ENCODE peak calls at places on chromosomes 3 and 15, in nine cellular contexts. A, X, F, V, C, Z, G, K and B are unnamed samples.

GRCh38 chr3:67774676-67775075 is 120.3 kb upstream of the SUCLG2 start:
- DNase-seq in K (no peak), F (no peak), G (no peak), C (no peak), X (no peak), V (no peak), A (no peak), Z (no peak), B (no peak)

GRCh38 chr3:147431746-147432145 is 22.6 kb downstream of the ZIC1 start:
- DNase-seq in K (no peak), G (no peak), X (no peak), V (no peak), Z (no peak), C (no peak), F (no peak), A (no peak), B (no peak)

GRCh38 chr3:184361932-184362667 is 590 bp downstream of the POLR2H start:
- DNase-seq in C (peak), A (peak), X (peak), G (peak), F (peak), K (peak), V (peak), Z (peak), B (no peak)

GRCh38 chr15:81189583-81190283 is 6.9 kb upstream of the IL16 start:
- DNase-seq in V (no peak), A (no peak), X (peak), C (no peak), F (peak), K (no peak), Z (peak), G (peak), B (no peak)

GRCh38 chr3:171349392-171349791 is 110.8 kb downstream of the TNIK start:
- DNase-seq in Z (no peak), K (no peak), A (no peak), F (no peak), X (no peak), G (no peak), C (no peak), V (no peak), B (no peak)

GRCh38 chr15:39597751-39598185 is 16.9 kb downstream of the THBS1 start:
- DNase-seq in V (no peak), X (peak), K (no peak), G (no peak), F (no peak), C (no peak), A (no peak), Z (no peak), B (no peak)

GRCh38 chr3:99716463-99716995 is 78.1 kb downstream of the COL8A1 start:
- DNase-seq in C (no peak), Z (no peak), V (no peak), X (no peak), A (no peak), K (no peak), G (no peak), F (no peak), B (no peak)

GRCh38 chr3:109643590-109643989 is 306.2 kb upstream of the DPPA4 start:
- DNase-seq in G (no peak), A (no peak), X (peak), K (peak), F (no peak), Z (no peak), C (no peak), V (peak), B (no peak)

DNA sequence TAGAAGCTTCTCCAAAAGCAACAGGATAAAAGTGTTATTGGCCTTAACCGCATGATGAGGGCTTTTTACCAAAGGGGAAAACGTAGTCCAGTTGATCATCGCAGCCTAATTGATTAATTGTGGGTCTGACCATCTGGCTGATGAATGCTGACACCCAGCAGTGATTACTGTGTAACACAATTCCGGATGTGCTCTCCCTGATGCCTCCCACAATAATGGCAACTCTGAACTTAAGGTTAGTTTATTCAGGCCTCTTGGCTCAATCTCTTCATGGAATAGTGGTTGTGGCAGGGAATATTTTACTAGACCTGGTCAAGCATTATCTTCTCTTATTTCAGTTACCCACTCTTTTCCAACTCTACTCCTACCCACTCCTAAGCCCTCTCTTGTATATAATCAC is 332.9 kb downstream of the TIGIT start:
- DNase-seq in X (peak), Z (no peak), G (no peak), K (no peak), V (no peak), C (no peak), A (no peak), F (no peak), B (no peak)
- TF ChIP-seq CTCF in X (no peak), Z (no peak), G (no peak), K (no peak), V (no peak), C (no peak), A (no peak), F (no peak), B (no peak)

GRCh38 chr3:180646187-180646790 is 33.0 kb downstream of the CCDC39 start:
- DNase-seq in F (no peak), G (no peak), A (no peak), V (no peak), K (peak), Z (no peak), C (no peak), X (no peak), B (no peak)
- TF ChIP-seq CTCF in F (no peak), G (peak), A (peak), V (peak), K (no peak), Z (no peak), C (no peak), X (peak), B (no peak)

DNA sequence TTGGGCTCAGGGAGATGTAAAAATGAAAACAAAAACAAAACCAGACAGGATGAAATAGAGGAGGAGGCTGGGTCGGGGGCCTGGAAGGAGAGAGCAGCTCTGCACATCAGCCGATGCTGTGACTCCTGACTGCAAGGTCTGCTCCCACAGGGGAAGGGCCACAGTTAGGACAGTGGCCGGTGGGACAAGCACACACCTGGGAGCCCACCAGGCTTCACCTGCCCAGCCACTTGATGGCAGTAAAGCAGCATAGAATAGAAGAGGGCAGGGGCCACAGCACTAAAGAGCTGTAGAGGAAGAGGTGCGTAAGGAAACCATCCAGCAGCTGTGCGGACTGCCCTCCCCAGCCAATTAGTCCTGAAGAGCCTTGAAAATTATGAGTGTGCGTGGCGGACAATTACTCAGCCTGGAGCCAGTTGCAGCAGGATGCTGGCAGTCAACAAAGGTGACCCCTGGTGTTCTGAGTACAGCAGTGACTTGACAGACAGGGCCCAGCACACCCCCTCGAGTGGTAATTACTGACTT is 29.8 kb downstream of the ALS2CL start:
- DNase-seq in Z (peak), C (peak), X (no peak), V (no peak), K (peak), F (peak), A (peak), G (no peak), B (no peak)
- TF ChIP-seq CTCF in Z (no peak), C (no peak), X (no peak), V (peak), K (peak), F (peak), A (no peak), G (peak), B (peak)

DNA sequence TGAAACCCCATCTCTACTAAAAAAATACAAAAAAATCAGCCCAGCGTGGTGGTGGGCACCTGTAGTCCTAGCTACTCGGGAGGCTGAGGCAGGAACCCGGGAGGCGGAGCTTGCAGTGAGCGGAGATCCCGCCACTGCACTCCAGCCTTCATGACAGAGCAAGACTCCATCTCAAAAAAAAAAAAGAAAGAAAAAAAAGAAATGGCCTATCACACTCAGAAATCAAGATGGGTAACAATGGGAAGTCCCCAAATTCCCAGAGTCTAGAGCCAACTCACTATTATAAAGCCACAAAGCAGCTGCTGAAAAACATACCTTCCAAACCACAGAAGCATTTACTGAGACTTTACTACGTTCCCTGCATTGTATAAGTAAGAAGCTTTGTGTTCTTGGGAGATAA is 7.5 kb downstream of the HDGFL3 start:
- DNase-seq in V (peak), G (no peak), X (peak), A (no peak), F (no peak), C (no peak), K (no peak), Z (no peak), B (no peak)
- TF ChIP-seq CTCF in V (no peak), G (no peak), X (no peak), A (no peak), F (no peak), C (no peak), K (no peak), Z (no peak), B (no peak)

DNA sequence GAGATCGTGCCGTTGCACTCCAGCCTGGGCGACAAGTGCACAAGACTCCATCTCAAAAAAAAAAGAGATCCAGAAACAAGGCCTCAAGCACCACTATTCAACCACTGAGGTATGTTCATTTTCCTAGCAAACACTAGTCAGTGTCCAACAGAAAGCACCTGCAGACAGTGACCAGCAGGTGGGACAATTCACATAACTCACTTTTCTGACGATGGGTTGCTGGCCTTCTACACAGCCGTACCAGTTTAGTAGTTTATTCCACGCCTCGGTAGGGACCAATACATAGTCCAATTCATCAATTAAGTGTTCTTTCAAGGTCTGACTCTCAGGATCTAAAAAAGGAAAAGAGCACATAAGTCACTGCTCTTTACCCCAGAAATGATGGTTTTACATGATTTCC is 12.4 kb downstream of the USP4 start:
- DNase-seq in F (no peak), X (no peak), C (no peak), V (peak), Z (no peak), K (peak), G (no peak), A (no peak), B (no peak)
- TF ChIP-seq CTCF in F (peak), X (peak), C (peak), V (no peak), Z (no peak), K (no peak), G (no peak), A (peak), B (no peak)

DNA sequence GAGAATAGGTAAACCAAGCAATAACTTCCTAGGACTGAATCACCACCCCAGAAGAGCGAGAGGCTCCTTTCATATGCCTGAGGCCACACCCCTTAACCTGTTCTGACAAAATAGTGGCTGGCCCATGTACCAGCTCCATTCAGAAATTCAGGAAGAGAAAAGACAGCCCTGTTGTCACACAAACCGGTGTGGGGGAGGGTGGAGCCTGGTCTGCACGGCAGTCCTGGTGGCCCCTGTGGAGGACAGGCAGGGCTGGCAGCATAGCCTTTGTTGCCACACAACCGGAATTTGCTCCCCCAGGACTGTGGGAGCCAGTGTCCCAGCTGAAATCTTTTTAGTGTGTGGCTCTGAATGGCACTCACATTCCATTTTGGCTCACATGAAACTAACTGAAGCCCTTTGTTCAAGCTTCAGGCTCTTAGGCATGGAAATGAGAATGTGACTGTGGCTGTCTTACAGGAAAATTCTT is 23.8 kb downstream of the RLBP1 start:
- DNase-seq in V (peak), F (no peak), C (no peak), Z (peak), G (no peak), X (no peak), K (no peak), A (peak), B (no peak)
- TF ChIP-seq CTCF in V (no peak), F (no peak), C (no peak), Z (no peak), G (no peak), X (no peak), K (no peak), A (no peak), B (no peak)

DNA sequence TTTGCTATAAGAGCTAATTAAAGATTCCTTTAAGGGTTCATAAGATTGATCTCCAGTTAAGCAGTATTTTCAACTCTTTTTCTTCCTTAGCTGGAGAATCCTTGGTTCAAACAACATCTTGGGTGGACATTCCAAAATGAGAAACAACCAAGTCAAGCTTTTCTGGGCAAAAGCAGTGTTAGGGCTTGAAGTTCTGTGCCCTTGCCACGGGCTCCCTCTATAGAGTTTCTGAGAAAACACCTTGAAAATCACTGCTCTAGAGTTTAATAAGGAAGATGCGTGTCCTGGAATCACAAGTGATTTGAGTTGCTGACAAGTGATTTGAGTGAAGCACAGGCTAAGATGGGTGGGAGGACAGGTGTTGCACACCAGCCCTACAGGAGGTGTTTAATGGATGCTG is 128.9 kb downstream of the SLCO3A1 start:
- DNase-seq in K (peak), G (no peak), Z (no peak), A (no peak), C (no peak), V (no peak), F (no peak), X (no peak), B (no peak)
- TF ChIP-seq CTCF in K (peak), G (no peak), Z (no peak), A (no peak), C (no peak), V (no peak), F (no peak), X (no peak), B (peak)